ENCODE peak calls at places on chromosomes 5 and 9, in four cellular contexts. K, D, R and A are unnamed samples.
A peak's percentile ranks its signal among the peaks of the same experiment; 100 is the strongest.

GRCh38 chr9:135228345-135228982 is 141.0 kb downstream of the OLFM1 start:
- DNase-seq in K (peak; percentile 28), D (no peak), R (no peak), A (no peak)

GRCh38 chr5:8953911-8954310 is 592.0 kb downstream of the SEMA5A start:
- DNase-seq in D (no peak), K (no peak), R (no peak), A (no peak)

GRCh38 chr9:120869726-120870125 is 7.3 kb downstream of the PHF19 start:
- DNase-seq in R (no peak), D (no peak), K (no peak), A (no peak)

GRCh38 chr5:159549046-159549445 is 218.8 kb upstream of the IL12B start:
- DNase-seq in D (no peak), K (no peak), R (no peak), A (no peak)

GRCh38 chr5:41863871-41864486 is 6.2 kb downstream of the OXCT1 start:
- DNase-seq in D (no peak), R (peak; percentile 15), K (no peak), A (no peak)

GRCh38 chr9:78668148-78668825 is 371.4 kb downstream of the PSAT1 start:
- DNase-seq in K (no peak), R (peak; percentile 76), D (no peak), A (no peak)

GRCh38 chr9:126432659-126433058 is 106.0 kb downstream of the MVB12B start:
- DNase-seq in K (no peak), D (peak; percentile 23), R (no peak), A (no peak)

GRCh38 chr5:52854949-52855348 is 67.2 kb downstream of the ITGA1 start:
- DNase-seq in K (no peak), R (no peak), D (no peak), A (no peak)

GRCh38 chr5:132265336-132266030 is 8.0 kb downstream of the PDLIM4 start:
- DNase-seq in D (peak; percentile 71), K (peak; percentile 63), R (peak; percentile 94), A (no peak)

GRCh38 chr5:55712023-55712859 is at the start of gene SLC38A9:
- DNase-seq in R (peak; percentile 91), K (peak; percentile 98), D (peak; percentile 98), A (peak; percentile 89)

GRCh38 chr5:167552356-167552755 is 739.1 kb upstream of the WWC1 start:
- DNase-seq in D (no peak), K (no peak), R (no peak), A (no peak)

GRCh38 chr9:4596165-4596922 is 65.8 kb upstream of the PLPP6 start:
- DNase-seq in K (no peak), D (peak; percentile 72), R (no peak), A (no peak)

GRCh38 chr5:107855171-107855570 is 184.4 kb upstream of the EFNA5 start:
- DNase-seq in D (no peak), R (no peak), K (no peak), A (no peak)

GRCh38 chr9:20634895-20635294 is 12.6 kb upstream of the MLLT3 start:
- DNase-seq in D (no peak), R (no peak), K (no peak), A (no peak)

GRCh38 chr9:127783111-127783621 is 2.7 kb upstream of the CDK9 start:
- DNase-seq in R (no peak), K (peak; percentile 78), D (peak; percentile 93), A (no peak)

GRCh38 chr5:121979691-121980090 is 17.9 kb downstream of the SRFBP1 start:
- DNase-seq in R (no peak), D (no peak), K (no peak), A (no peak)

GRCh38 chr9:110615526-110615925 is 36.0 kb upstream of the SVEP1 start:
- DNase-seq in D (no peak), R (no peak), K (no peak), A (no peak)

GRCh38 chr5:123089971-123090640 is 1.1 kb downstream of the PRDM6 start:
- DNase-seq in D (no peak), R (no peak), K (no peak), A (no peak)

GRCh38 chr5:61295365-61295764 is 36.7 kb upstream of the ZSWIM6 start:
- DNase-seq in D (no peak), R (no peak), K (no peak), A (no peak)

GRCh38 chr5:74093501-74093993 is 467.6 kb downstream of the ARHGEF28 start:
- DNase-seq in K (no peak), R (no peak), D (no peak), A (no peak)

GRCh38 chr9:116646661-116647514 is 40.2 kb upstream of the TRIM32 start:
- DNase-seq in D (no peak), K (no peak), R (peak; percentile 28), A (no peak)

GRCh38 chr5:121949885-121950284 is 11.9 kb upstream of the SRFBP1 start:
- DNase-seq in K (no peak), D (peak; percentile 49), R (peak; percentile 30), A (no peak)

GRCh38 chr9:26689041-26689440 is 203.6 kb downstream of the CAAP1 start:
- DNase-seq in D (no peak), R (no peak), K (no peak), A (no peak)

GRCh38 chr5:32612134-32612888 is 27.0 kb downstream of the SUB1 start:
- DNase-seq in K (no peak), D (no peak), R (no peak), A (no peak)
- H3K27ac ChIP-seq in K (no peak overlapping the region), D (no peak overlapping the region), R (no peak overlapping the region), A (peak overlapping the region; percentile 0)

DNA sequence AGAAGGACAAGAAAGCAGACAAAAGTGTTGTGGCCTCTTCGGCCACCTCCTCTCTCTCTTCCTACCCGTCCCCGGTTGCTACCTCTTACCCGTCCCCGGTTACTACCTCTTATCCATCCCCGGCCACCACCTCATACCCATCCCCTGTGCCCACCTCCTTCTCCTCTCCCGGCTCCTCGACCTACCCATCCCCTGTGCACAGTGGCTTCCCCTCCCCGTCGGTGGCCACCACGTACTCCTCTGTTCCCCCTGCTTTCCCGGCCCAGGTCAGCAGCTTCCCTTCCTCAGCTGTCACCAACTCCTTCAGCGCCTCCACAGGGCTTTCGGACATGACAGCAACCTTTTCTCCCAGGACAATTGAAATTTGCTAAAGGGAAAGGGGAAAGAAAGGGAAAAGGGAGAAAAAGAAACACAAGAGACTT is 2.4 kb downstream of the EGR1 start:
- DNase-seq in D (no peak), R (no peak), K (no peak), A (no peak)
- H3K4me3 ChIP-seq in D (peak overlapping the region; percentile 93), R (peak overlapping the region; percentile 90), K (peak overlapping the region; percentile 93), A (peak overlapping the region; percentile 84)

GRCh38 chr5:17440766-17441165 is 57.3 kb upstream of the TAF11L2 start:
- DNase-seq in K (no peak), D (no peak), R (no peak), A (no peak)

GRCh38 chr5:17439956-17440355 is 58.1 kb upstream of the TAF11L2 start:
- DNase-seq in R (no peak), K (no peak), D (no peak), A (no peak)

GRCh38 chr5:17436766-17437221 is 61.2 kb upstream of the TAF11L2 start:
- DNase-seq in D (no peak), K (no peak), R (no peak), A (no peak)

GRCh38 chr5:17436345-17436744 is 61.7 kb upstream of the TAF11L2 start:
- DNase-seq in R (no peak), D (no peak), K (no peak), A (no peak)

GRCh38 chr5:17438027-17438426 is 60.0 kb upstream of the TAF11L2 start:
- DNase-seq in D (no peak), R (no peak), K (no peak), A (no peak)
- H3K4me1 ChIP-seq in D (peaks cover 8% of the 10 kb centered on the region), R (no peaks in the 10 kb centered on the region), K (no peaks in the 10 kb centered on the region), A (no peaks in the 10 kb centered on the region)

GRCh38 chr9:37975639-37976038 is 71.7 kb upstream of the SLC25A51 start:
- DNase-seq in K (no peak), D (no peak), R (no peak), A (no peak)

GRCh38 chr9:37976714-37977477 is 73.0 kb upstream of the SLC25A51 start:
- DNase-seq in K (no peak), R (peak; percentile 79), D (no peak), A (peak; percentile 39)

GRCh38 chr9:37972346-37972745 is 68.4 kb upstream of the SLC25A51 start:
- DNase-seq in D (peak; percentile 63), K (no peak), R (peak; percentile 20), A (no peak)

GRCh38 chr9:37971691-37972090 is 67.8 kb upstream of the SLC25A51 start:
- DNase-seq in R (peak; percentile 86), K (no peak), D (no peak), A (no peak)

GRCh38 chr9:37974506-37975173 is 70.7 kb upstream of the SLC25A51 start:
- DNase-seq in K (no peak), R (no peak), D (no peak), A (no peak)
- H3K27ac ChIP-seq in K (no peak overlapping the region), R (no peak overlapping the region), D (no peak overlapping the region), A (no peak overlapping the region)

GRCh38 chr9:35617548-35617947 is 665 bp downstream of the CD72 start:
- DNase-seq in D (peak; percentile 41), R (no peak), K (no peak), A (no peak)
- H3K4me3 ChIP-seq in D (peak overlapping the region; percentile 66), R (no peak overlapping the region), K (peak overlapping the region; percentile 61), A (peak overlapping the region; percentile 70)

GRCh38 chr9:92978345-92978875 is 31.1 kb downstream of the FGD3 start:
- DNase-seq in D (peak; percentile 34), K (no peak), R (no peak), A (no peak)
- H3K4me1 ChIP-seq in D (peaks cover 4% of the 10 kb centered on the region), K (no peaks in the 10 kb centered on the region), R (peaks cover 4% of the 10 kb centered on the region), A (no peaks in the 10 kb centered on the region)

DNA sequence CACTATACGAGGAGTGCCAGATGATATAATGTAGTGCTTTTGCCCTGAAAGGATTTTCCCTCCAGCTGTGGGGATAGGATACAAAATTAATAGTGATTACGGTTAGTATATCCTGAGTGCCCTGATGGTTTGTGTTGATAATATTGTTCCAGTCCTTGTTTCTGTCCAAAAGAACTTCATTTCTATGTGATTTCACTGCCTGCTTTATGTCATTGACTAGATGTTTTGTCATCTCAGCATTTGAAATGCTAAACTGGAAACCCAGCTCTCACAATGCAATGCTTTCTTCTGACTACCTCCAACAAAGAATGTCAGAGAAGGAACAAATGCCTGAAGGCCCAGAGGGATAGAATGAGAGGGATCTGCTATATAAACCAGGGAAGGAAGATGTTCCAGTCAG is 177.8 kb downstream of the NIPBL start:
- DNase-seq in D (no peak), R (no peak), K (no peak), A (no peak)
- H3K27ac ChIP-seq in D (no peak overlapping the region), R (no peak overlapping the region), K (no peak overlapping the region), A (no peak overlapping the region)